ENCODE peak calls at places on chromosomes 7 and 10, in nine cellular contexts. K, R, D, T, Q, N, Z, E and B are unnamed samples.
A peak's percentile ranks its signal among the peaks of the same experiment; 100 is the strongest.

GRCh38 chr7:1460757-1461639 is 1.7 kb upstream of the MICALL2 start:
- DNase-seq in K (peak; percentile 29), R (peak; percentile 89), D (no peak), T (no peak), Q (peak; percentile 93), N (peak; percentile 97), Z (no peak), E (peak; percentile 66), B (peak; percentile 92)

GRCh38 chr10:44723654-44724053 is 187.5 kb upstream of the TMEM72 start:
- DNase-seq in K (no peak), R (no peak), D (no peak), T (no peak), Q (no peak), N (no peak), Z (no peak), E (no peak), B (no peak)

GRCh38 chr10:27355918-27356573 is 115.4 kb upstream of the ACBD5 start:
- DNase-seq in K (no peak), R (no peak), D (no peak), T (no peak), Q (no peak), N (no peak), Z (no peak), E (peak; percentile 24), B (no peak)

GRCh38 chr7:4115442-4115841 is 566.7 kb upstream of the FOXK1 start:
- DNase-seq in K (no peak), R (peak; percentile 32), D (no peak), T (no peak), Q (no peak), N (no peak), Z (no peak), E (no peak), B (no peak)

GRCh38 chr7:133668296-133669060 is 415.6 kb downstream of the EXOC4 start:
- DNase-seq in K (no peak), R (no peak), D (no peak), T (no peak), Q (no peak), N (no peak), Z (no peak), E (no peak), B (no peak)

GRCh38 chr10:129964611-129965417 is 740 bp upstream of the EBF3 start:
- DNase-seq in K (no peak), R (peak; percentile 70), D (no peak), T (no peak), Q (no peak), N (no peak), Z (no peak), E (no peak), B (no peak)

GRCh38 chr7:129865093-129865931 is 87.4 kb downstream of the UBE2H start:
- DNase-seq in K (no peak), R (no peak), D (no peak), T (no peak), Q (no peak), N (no peak), Z (no peak), E (no peak), B (no peak)

GRCh38 chr7:157335991-157336382 is 817 bp upstream of the DNAJB6 start:
- DNase-seq in K (no peak), R (peak; percentile 80), D (no peak), T (no peak), Q (no peak), N (no peak), Z (no peak), E (peak; percentile 51), B (no peak)

GRCh38 chr10:107487284-107487683 is 322.8 kb upstream of the SORCS1 start:
- DNase-seq in K (no peak), R (no peak), D (no peak), T (no peak), Q (no peak), N (no peak), Z (no peak), E (no peak), B (no peak)

GRCh38 chr7:134806197-134806596 is 26.8 kb downstream of the CALD1 start:
- DNase-seq in K (no peak), R (no peak), D (no peak), T (no peak), Q (no peak), N (no peak), Z (no peak), E (no peak), B (no peak)

GRCh38 chr7:111729483-111729882 is 167.2 kb upstream of the IMMP2L start:
- DNase-seq in K (no peak), R (no peak), D (no peak), T (no peak), Q (no peak), N (no peak), Z (no peak), E (peak; percentile 71), B (no peak)

GRCh38 chr10:89613582-89613981 is 31.5 kb downstream of the PANK1 start:
- DNase-seq in K (no peak), R (no peak), D (no peak), T (no peak), Q (no peak), N (no peak), Z (no peak), E (no peak), B (no peak)

GRCh38 chr10:72449842-72450495 is 95.2 kb upstream of the DNAJB12 start:
- DNase-seq in K (peak; percentile 60), R (no peak), D (no peak), T (no peak), Q (no peak), N (no peak), Z (no peak), E (no peak), B (no peak)

GRCh38 chr10:96789571-96790108 is 42.5 kb upstream of the LCOR start:
- DNase-seq in K (no peak), R (no peak), D (no peak), T (no peak), Q (peak; percentile 69), N (no peak), Z (no peak), E (no peak), B (no peak)

GRCh38 chr7:13442226-13442625 is 547.2 kb downstream of the ETV1 start:
- DNase-seq in K (no peak), R (no peak), D (no peak), T (no peak), Q (no peak), N (no peak), Z (no peak), E (no peak), B (no peak)

GRCh38 chr7:116097365-116098009 is 66.9 kb upstream of the TFEC start:
- DNase-seq in K (no peak), R (no peak), D (no peak), T (peak; percentile 75), Q (peak; percentile 28), N (peak; percentile 20), Z (peak; percentile 24), E (no peak), B (no peak)

GRCh38 chr10:49518982-49519578 is 19.8 kb downstream of the ERCC6 start:
- DNase-seq in K (peak; percentile 33), R (no peak), D (no peak), T (peak; percentile 32), Q (peak; percentile 81), N (no peak), Z (peak; percentile 22), E (peak; percentile 75), B (no peak)

GRCh38 chr10:30436200-30436599 is 2.2 kb downstream of the MAP3K8 start:
- DNase-seq in K (no peak), R (no peak), D (peak; percentile 39), T (no peak), Q (peak; percentile 79), N (no peak), Z (no peak), E (peak; percentile 81), B (no peak)

GRCh38 chr10:113856563-113856962 is 2.1 kb downstream of the NHLRC2 start:
- DNase-seq in K (no peak), R (no peak), D (no peak), T (no peak), Q (no peak), N (no peak), Z (no peak), E (no peak), B (no peak)

GRCh38 chr10:48442809-48443177 is 136.3 kb downstream of the MAPK8 start:
- DNase-seq in K (no peak), R (peak; percentile 51), D (no peak), T (no peak), Q (no peak), N (no peak), Z (no peak), E (no peak), B (no peak)

GRCh38 chr10:48446785-48447184 is 140.3 kb downstream of the MAPK8 start:
- DNase-seq in K (no peak), R (peak; percentile 59), D (no peak), T (no peak), Q (no peak), N (no peak), Z (no peak), E (no peak), B (no peak)

GRCh38 chr10:48444266-48444665 is 137.8 kb downstream of the MAPK8 start:
- DNase-seq in K (no peak), R (no peak), D (no peak), T (peak; percentile 12), Q (peak; percentile 46), N (no peak), Z (no peak), E (peak; percentile 60), B (peak; percentile 82)

GRCh38 chr10:48445932-48446331 is 139.5 kb downstream of the MAPK8 start:
- DNase-seq in K (no peak), R (no peak), D (no peak), T (no peak), Q (no peak), N (no peak), Z (no peak), E (no peak), B (no peak)

GRCh38 chr10:48444861-48445841 is 138.7 kb downstream of the MAPK8 start:
- DNase-seq in K (no peak), R (peak; percentile 64), D (no peak), T (no peak), Q (peak; percentile 16), N (no peak), Z (no peak), E (peak; percentile 50), B (peak; percentile 78)
- TF ChIP-seq POLR2AphosphoS5 in K (no peak), R (no peak), D (no peak), T (no peak), Q (no peak), N (no peak), Z (no peak), E (no peak), B (no peak)

GRCh38 chr7:149720372-149721083 is 52.9 kb downstream of the ZNF467 start:
- DNase-seq in K (peak; percentile 42), R (peak; percentile 73), D (no peak), T (no peak), Q (no peak), N (no peak), Z (no peak), E (no peak), B (no peak)
- H3K27ac ChIP-seq in K (no peak overlapping the region), R (no peak overlapping the region), D (no peak overlapping the region), T (no peak overlapping the region), Q (peak overlapping the region; percentile 85), N (no peak overlapping the region), Z (no peak overlapping the region), E (no peak overlapping the region), B (no peak overlapping the region)

GRCh38 chr7:31074403-31074802 is 22.3 kb downstream of the ADCYAP1R1 start:
- DNase-seq in K (no peak), R (peak; percentile 73), D (no peak), T (no peak), Q (no peak), N (no peak), Z (no peak), E (no peak), B (no peak)
- TF ChIP-seq POLR2AphosphoS5 in K (no peak), R (no peak), D (no peak), T (no peak), Q (no peak), N (no peak), Z (no peak), E (no peak), B (peak; percentile 19)

GRCh38 chr7:151699147-151699546 is 177.8 kb downstream of the PRKAG2 start:
- DNase-seq in K (no peak), R (no peak), D (no peak), T (no peak), Q (no peak), N (no peak), Z (no peak), E (no peak), B (no peak)
- H3K27ac ChIP-seq in K (peak overlapping the region; percentile 10), R (no peak overlapping the region), D (no peak overlapping the region), T (no peak overlapping the region), Q (no peak overlapping the region), N (no peak overlapping the region), Z (no peak overlapping the region), E (no peak overlapping the region), B (no peak overlapping the region)